ENCODE peak calls at places on chromosomes 3 and 15, in ten cellular contexts. C is neuronal stem cell; B is epithelial cell of prostate; F is M059J; L is ELF-1; K is psoas muscle; J is esophagus muscularis mucosa; E is GM10248; X is stimulated activated CD8-positive, alpha-beta memory T cell treated with anti-CD3 and anti-CD28 coated beads, Interleukin-12 subunit alpha, Interleukin-12 subunit beta, amount 100 ng/mL, for 4 hours; A is T47D. R is an unnamed sample.

GRCh38 chr3:14480207-14481017 is 59.7 kb downstream of the GRIP2 start:
- DNase-seq in C (no peak), B (peak), F (peak), L (peak), K (no peak), J (no peak), E (no peak), X (no peak), A (no peak), R (no peak)

GRCh38 chr3:84904212-84904611 is 54.6 kb upstream of the CADM2 start:
- DNase-seq in C (no peak), B (no peak), F (no peak), L (no peak), K (no peak), J (no peak), E (no peak), X (no peak), A (no peak), R (no peak)

GRCh38 chr3:111885578-111885977 is 26.5 kb downstream of the PHLDB2 start:
- DNase-seq in C (no peak), B (no peak), F (no peak), L (no peak), K (no peak), J (no peak), E (no peak), X (no peak), A (no peak), R (no peak)

GRCh38 chr3:33218072-33218445 is 551 bp downstream of the SUSD5 start:
- DNase-seq in C (peak), B (no peak), F (peak), L (peak), K (no peak), J (no peak), E (no peak), X (no peak), A (no peak), R (no peak)

GRCh38 chr3:8658326-8659212 is 14.0 kb upstream of the SSUH2 start:
- DNase-seq in C (no peak), B (peak), F (peak), L (no peak), K (peak), J (no peak), E (peak), X (no peak), A (no peak), R (peak)

GRCh38 chr3:34646911-34647465 is 848.6 kb downstream of the PDCD6IP start:
- DNase-seq in C (no peak), B (no peak), F (no peak), L (no peak), K (no peak), J (no peak), E (no peak), X (no peak), A (no peak), R (no peak)

GRCh38 chr3:34377961-34378360 is 579.5 kb downstream of the PDCD6IP start:
- DNase-seq in C (no peak), B (no peak), F (no peak), L (no peak), K (no peak), J (peak), E (no peak), X (no peak), A (no peak), R (no peak)

GRCh38 chr3:98972155-98972554 is 70.7 kb upstream of the DCBLD2 start:
- DNase-seq in C (no peak), B (peak), F (peak), L (no peak), K (no peak), J (no peak), E (no peak), X (no peak), A (no peak), R (no peak)

GRCh38 chr15:85493258-85493657 is 112.9 kb downstream of the AKAP13 start:
- DNase-seq in C (no peak), B (no peak), F (no peak), L (no peak), K (no peak), J (no peak), E (no peak), X (no peak), A (no peak), R (no peak)

GRCh38 chr3:40336101-40336500 is 26.6 kb downstream of the EIF1B start:
- DNase-seq in C (no peak), B (peak), F (no peak), L (no peak), K (no peak), J (no peak), E (no peak), X (no peak), A (no peak), R (no peak)

GRCh38 chr3:180594631-180595348 is 7.2 kb upstream of the TTC14 start:
- DNase-seq in C (peak), B (no peak), F (peak), L (no peak), K (no peak), J (no peak), E (peak), X (no peak), A (peak), R (no peak)

R was measured in GM13977.